ENCODE peak calls at places on chromosomes 7 and 10, in ten cellular contexts. S is endodermal cell; A is AG09309; N is CD4-positive, alpha-beta T cell; W is psoas muscle; R is suprapubic skin; O is colonic mucosa; Z is bronchial epithelial cell; P is foreskin fibroblast; T is MCF 10A. J is an unnamed sample.
A peak's percentile ranks its signal among the peaks of the same experiment; 100 is the strongest.

GRCh38 chr10:4512557-4513286 is 313.3 kb upstream of the AKR1E2 start:
- DNase-seq in Z (peak; percentile 76), S (no peak), R (no peak), A (peak; percentile 17), O (peak; percentile 39), P (peak; percentile 79), T (peak; percentile 78), W (no peak), N (no peak), J (no peak)

GRCh38 chr10:86402283-86402931 is 35.8 kb upstream of the GRID1 start:
- DNase-seq in O (no peak), W (no peak), A (no peak), Z (no peak), R (no peak), S (peak; percentile 66), N (no peak), P (peak; percentile 9), T (no peak), J (no peak)

GRCh38 chr7:116738378-116738777 is 66.4 kb downstream of the MET start:
- DNase-seq in Z (no peak), W (no peak), A (no peak), S (no peak), N (no peak), P (no peak), T (no peak), O (no peak), R (no peak), J (no peak)

GRCh38 chr10:16856567-16856966 is 39.3 kb upstream of the RSU1 start:
- DNase-seq in P (no peak), R (no peak), A (no peak), N (no peak), T (no peak), Z (no peak), W (no peak), O (no peak), S (no peak), J (no peak)

GRCh38 chr7:25758559-25758958 is 393.4 kb upstream of the NFE2L3 start:
- DNase-seq in Z (peak; percentile 79), W (no peak), P (no peak), O (no peak), R (no peak), A (no peak), N (no peak), S (no peak), T (no peak), J (no peak)

GRCh38 chr10:74381291-74381885 is 230.4 kb downstream of the ADK start:
- DNase-seq in A (no peak), S (no peak), N (no peak), W (no peak), T (no peak), O (no peak), P (no peak), Z (no peak), R (no peak), J (no peak)

GRCh38 chr7:32536585-32536984 is 41.3 kb downstream of the AVL9 start:
- DNase-seq in N (no peak), S (no peak), W (no peak), Z (peak; percentile 80), P (peak; percentile 48), O (no peak), R (no peak), T (peak; percentile 77), A (no peak), J (no peak)

GRCh38 chr10:70615784-70616511 is 13.4 kb upstream of the PRF1 start:
- DNase-seq in Z (peak; percentile 11), T (peak; percentile 65), A (no peak), N (no peak), W (no peak), O (no peak), R (no peak), P (no peak), S (no peak), J (no peak)

GRCh38 chr10:86958831-86959736 is 685 bp downstream of the SNCG start:
- DNase-seq in W (peak; percentile 62), T (peak; percentile 91), S (peak; percentile 79), O (peak; percentile 34), N (no peak), A (no peak), Z (peak; percentile 76), P (peak; percentile 64), R (peak; percentile 77), J (no peak)

GRCh38 chr7:117982071-117983055 is 109.1 kb upstream of the CTTNBP2 start:
- DNase-seq in Z (peak; percentile 36), N (no peak), A (no peak), R (no peak), T (no peak), P (no peak), S (no peak), W (no peak), O (no peak), J (no peak)

GRCh38 chr10:43221419-43222293 is 45.2 kb downstream of the RASGEF1A start:
- DNase-seq in O (no peak), N (no peak), S (peak; percentile 91), W (peak; percentile 45), Z (no peak), A (no peak), P (no peak), R (peak; percentile 50), T (peak; percentile 23), J (no peak)

GRCh38 chr7:35729966-35730345 is 35.0 kb upstream of the HERPUD2 start:
- DNase-seq in T (no peak), R (no peak), P (no peak), A (no peak), S (no peak), O (no peak), W (no peak), N (no peak), Z (no peak), J (no peak)

GRCh38 chr7:13797545-13797944 is 191.9 kb downstream of the ETV1 start:
- DNase-seq in T (no peak), O (no peak), W (no peak), R (no peak), N (no peak), P (no peak), Z (no peak), A (no peak), S (peak; percentile 50), J (no peak)

GRCh38 chr7:74311305-74311744 is 22.1 kb downstream of the CLIP2 start:
- DNase-seq in N (no peak), S (no peak), A (no peak), T (peak; percentile 46), Z (peak; percentile 84), W (no peak), O (peak; percentile 45), R (no peak), P (peak; percentile 42), J (no peak)

GRCh38 chr7:92615861-92616260 is 25.7 kb upstream of the FAM133B start:
- DNase-seq in R (no peak), S (peak; percentile 69), O (no peak), P (no peak), A (no peak), T (no peak), N (no peak), W (no peak), Z (no peak), J (no peak)

GRCh38 chr10:95363303-95363912 is 72.6 kb upstream of the PDLIM1 start:
- DNase-seq in O (peak; percentile 70), Z (peak; percentile 69), W (no peak), R (no peak), A (peak; percentile 21), S (peak; percentile 75), P (peak; percentile 43), T (peak; percentile 84), N (peak; percentile 6), J (no peak)

GRCh38 chr10:123009105-123009805 is 449 bp downstream of the ACADSB start:
- DNase-seq in A (no peak), S (peak; percentile 70), P (no peak), Z (no peak), T (peak; percentile 22), O (peak; percentile 37), R (peak; percentile 66), N (no peak), W (peak; percentile 60), J (peak; percentile 25)

GRCh38 chr10:114491419-114491818 is 87.1 kb upstream of the AFAP1L2 start:
- DNase-seq in R (peak; percentile 80), Z (peak; percentile 40), T (no peak), O (no peak), N (no peak), A (no peak), P (no peak), S (no peak), W (peak; percentile 71), J (no peak)

GRCh38 chr7:149790146-149790548 is 16.8 kb upstream of the ZNF467 start:
- DNase-seq in R (no peak), O (no peak), P (no peak), Z (no peak), T (no peak), A (no peak), N (no peak), S (peak; percentile 89), W (peak; percentile 71), J (no peak)
- TF ChIP-seq CTCF in R (peak; percentile 54), O (peak; percentile 35), P (peak; percentile 19), Z (peak; percentile 68), T (peak; percentile 12), A (peak; percentile 34), N (no peak), S (peak; percentile 88), W (peak; percentile 39), J (no peak)

GRCh38 chr7:28804157-28804556 is 154.0 kb downstream of the TRIL start:
- DNase-seq in T (no peak), A (no peak), P (no peak), R (no peak), S (no peak), N (no peak), W (no peak), Z (no peak), O (no peak), J (no peak)
- TF ChIP-seq CTCF in T (no peak), A (no peak), P (no peak), R (no peak), S (no peak), N (no peak), W (no peak), Z (no peak), O (no peak), J (no peak)

DNA sequence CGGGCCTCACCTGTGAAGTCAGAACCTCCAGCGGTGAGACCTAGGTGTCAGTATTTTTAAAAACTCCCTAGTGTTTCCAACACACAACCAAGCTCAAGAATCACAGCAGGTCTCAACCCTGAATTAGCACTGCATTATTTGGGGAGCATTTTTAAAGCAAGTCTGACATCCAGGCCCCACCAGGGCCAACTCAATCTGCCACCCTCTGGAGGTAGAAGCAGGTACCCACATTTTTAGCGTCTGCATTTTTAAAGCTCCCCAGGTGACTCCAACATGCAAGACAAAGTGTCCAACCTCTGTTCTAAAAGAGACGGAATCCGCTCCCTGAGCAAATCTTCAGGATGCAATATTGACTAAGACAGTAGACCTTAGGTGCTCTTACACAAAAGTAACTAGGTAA is 225.7 kb downstream of the TNS3 start:
- DNase-seq in N (no peak), P (no peak), A (no peak), S (peak; percentile 53), Z (no peak), R (no peak), T (no peak), O (no peak), W (no peak), J (no peak)
- TF ChIP-seq CTCF in N (no peak), P (no peak), A (no peak), S (peak; percentile 42), Z (no peak), R (no peak), T (no peak), O (no peak), W (no peak), J (no peak)

DNA sequence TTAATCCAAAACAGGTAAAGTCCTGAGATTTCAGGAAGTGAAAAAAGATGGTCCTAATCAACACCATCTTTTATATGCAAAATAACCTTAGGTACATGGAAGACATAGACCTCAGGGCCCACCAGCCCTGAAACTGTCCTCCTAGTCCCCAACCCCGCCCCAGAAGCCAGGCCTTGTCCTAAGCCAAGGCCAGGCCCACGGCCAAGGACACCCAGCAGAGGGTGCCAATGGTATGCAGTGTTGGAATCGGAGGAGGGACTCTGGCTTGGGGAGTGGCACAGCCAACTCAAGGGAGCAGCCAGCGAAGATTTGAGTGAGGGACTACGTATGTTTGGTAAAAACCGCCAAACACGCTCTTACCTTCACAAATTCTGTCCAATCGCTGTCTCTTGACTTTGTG is 96.7 kb downstream of the ZRANB1 start:
- DNase-seq in A (no peak), T (peak; percentile 71), R (no peak), S (peak; percentile 87), Z (peak; percentile 31), W (peak; percentile 88), P (no peak), O (peak; percentile 75), N (no peak), J (no peak)
- TF ChIP-seq CTCF in A (peak; percentile 6), T (peak; percentile 12), R (no peak), S (peak; percentile 63), Z (peak; percentile 51), W (peak; percentile 18), P (no peak), O (no peak), N (no peak), J (no peak)

J was measured in activated B cell treated with CpG ODN at 0.5 μM for 24 hours.